ENCODE peak calls at places on chromosome 16, in seven cellular contexts. Y is GM23338, W is neural progenitor cell, A is K562, C is GM12878, J is fibroblast of lung, T is hepatocyte. M is an unnamed sample. For H4K20me1, the result is how much of the 10 kb centered on the place peaks cover.

GRCh38 chr16:27461483-27462171 is 59.7 kb downstream of the IL21R start:
- DNase-seq in Y (no peak), W (no peak), A (no peak), C (no peak), J (peak), T (no peak), M (peak)

GRCh38 chr16:51507286-51507685 is 356.2 kb upstream of the SALL1 start:
- DNase-seq in Y (no peak), W (no peak), A (no peak), C (no peak), J (no peak), T (no peak), M (no peak)

GRCh38 chr16:21698169-21699032 is 34.6 kb downstream of the OTOA start:
- DNase-seq in Y (peak), W (no peak), A (no peak), C (no peak), J (no peak), T (no peak), M (no peak)

GRCh38 chr16:23670137-23670776 is 8.4 kb upstream of the PLK1 start:
- DNase-seq in Y (no peak), W (no peak), A (no peak), C (peak), J (peak), T (no peak), M (peak)

GRCh38 chr16:14007460-14007859 is 63.7 kb upstream of the MRTFB start:
- DNase-seq in Y (no peak), W (no peak), A (no peak), C (peak), J (peak), T (no peak), M (no peak)

GRCh38 chr16:66698046-66698445 is 1.5 kb upstream of the CMTM4 start:
- DNase-seq in Y (no peak), W (no peak), A (no peak), C (no peak), J (no peak), T (no peak), M (no peak)

GRCh38 chr16:23174622-23175021 is 7.9 kb upstream of the SCNN1G start:
- DNase-seq in Y (peak), W (peak), A (no peak), C (no peak), J (peak), T (peak), M (no peak)

GRCh38 chr16:7016986-7017385 is 315.7 kb upstream of the RBFOX1 start:
- DNase-seq in Y (no peak), W (no peak), A (no peak), C (no peak), J (no peak), T (no peak), M (no peak)

GRCh38 chr16:80670170-80670865 is 129.5 kb downstream of the DYNLRB2 start:
- DNase-seq in Y (no peak), W (no peak), A (no peak), C (no peak), J (no peak), T (no peak), M (no peak)

GRCh38 chr16:52549011-52549692 is 2.2 kb upstream of the TOX3 start:
- DNase-seq in Y (peak), W (peak), A (no peak), C (no peak), J (peak), T (peak), M (no peak)

GRCh38 chr16:87017388-87018012 is 299.7 kb downstream of the C16orf95 start:
- DNase-seq in Y (peak), W (peak), A (no peak), C (no peak), J (peak), T (peak), M (peak)

GRCh38 chr16:55539049-55539448 is 27.4 kb upstream of the CAPNS2 start:
- DNase-seq in Y (no peak), W (no peak), A (no peak), C (no peak), J (peak), T (no peak), M (no peak)

GRCh38 chr16:81081007-81081406 is 4.0 kb upstream of the C16orf46 start:
- DNase-seq in Y (no peak), W (no peak), A (no peak), C (no peak), J (no peak), T (no peak), M (no peak)

GRCh38 chr16:35795361-35796029 is 2336.1 kb downstream of the TP53TG3F start:
- DNase-seq in Y (no peak), W (no peak), A (no peak), C (no peak), J (no peak), T (no peak), M (no peak)

GRCh38 chr16:49590166-49590871 is 216.7 kb downstream of the C16orf78 start:
- DNase-seq in Y (no peak), W (no peak), A (no peak), C (no peak), J (no peak), T (no peak), M (no peak)

GRCh38 chr16:29664133-29664912 is 1.3 kb downstream of the SPN start:
- DNase-seq in Y (no peak), W (peak), A (peak), C (no peak), J (no peak), T (no peak), M (no peak)

GRCh38 chr16:46715769-46716305 is 26.4 kb downstream of the ORC6 start:
- DNase-seq in Y (no peak), W (no peak), A (no peak), C (no peak), J (no peak), T (no peak), M (no peak)

GRCh38 chr16:19389246-19389645 is 28.4 kb upstream of the TMC5 start:
- DNase-seq in Y (peak), W (peak), A (peak), C (peak), J (no peak), T (peak), M (peak)

GRCh38 chr16:25905810-25906209 is 214.1 kb downstream of the HS3ST4 start:
- DNase-seq in Y (no peak), W (no peak), A (no peak), C (no peak), J (no peak), T (no peak), M (no peak)

GRCh38 chr16:4830408-4830807 is 16.7 kb downstream of the GLYR1 start:
- DNase-seq in Y (no peak), W (no peak), A (no peak), C (no peak), J (no peak), T (no peak), M (no peak)

GRCh38 chr16:27676807-27677206 is 126.9 kb downstream of the KATNIP start:
- DNase-seq in Y (no peak), W (no peak), A (no peak), C (no peak), J (peak), T (no peak), M (no peak)

GRCh38 chr16:70553175-70553574 is 29.6 kb downstream of the SF3B3 start:
- DNase-seq in Y (no peak), W (no peak), A (no peak), C (no peak), J (peak), T (no peak), M (peak)

GRCh38 chr16:70550082-70550481 is 26.5 kb downstream of the SF3B3 start:
- DNase-seq in Y (no peak), W (no peak), A (no peak), C (no peak), J (no peak), T (no peak), M (no peak)

GRCh38 chr16:70553645-70554044 is 30.0 kb downstream of the SF3B3 start:
- DNase-seq in Y (no peak), W (no peak), A (no peak), C (no peak), J (peak), T (no peak), M (no peak)

GRCh38 chr16:70552675-70553074 is 29.1 kb downstream of the SF3B3 start:
- DNase-seq in Y (no peak), W (no peak), A (no peak), C (no peak), J (peak), T (no peak), M (no peak)

GRCh38 chr16:70551788-70552187 is 28.2 kb downstream of the SF3B3 start:
- DNase-seq in Y (no peak), W (no peak), A (no peak), C (no peak), J (peak), T (no peak), M (no peak)
- H4K20me1 ChIP-seq in Y (half or more), W (half or more), A (under half), C (under half), J (under half), T (under half), M (half or more)

DNA sequence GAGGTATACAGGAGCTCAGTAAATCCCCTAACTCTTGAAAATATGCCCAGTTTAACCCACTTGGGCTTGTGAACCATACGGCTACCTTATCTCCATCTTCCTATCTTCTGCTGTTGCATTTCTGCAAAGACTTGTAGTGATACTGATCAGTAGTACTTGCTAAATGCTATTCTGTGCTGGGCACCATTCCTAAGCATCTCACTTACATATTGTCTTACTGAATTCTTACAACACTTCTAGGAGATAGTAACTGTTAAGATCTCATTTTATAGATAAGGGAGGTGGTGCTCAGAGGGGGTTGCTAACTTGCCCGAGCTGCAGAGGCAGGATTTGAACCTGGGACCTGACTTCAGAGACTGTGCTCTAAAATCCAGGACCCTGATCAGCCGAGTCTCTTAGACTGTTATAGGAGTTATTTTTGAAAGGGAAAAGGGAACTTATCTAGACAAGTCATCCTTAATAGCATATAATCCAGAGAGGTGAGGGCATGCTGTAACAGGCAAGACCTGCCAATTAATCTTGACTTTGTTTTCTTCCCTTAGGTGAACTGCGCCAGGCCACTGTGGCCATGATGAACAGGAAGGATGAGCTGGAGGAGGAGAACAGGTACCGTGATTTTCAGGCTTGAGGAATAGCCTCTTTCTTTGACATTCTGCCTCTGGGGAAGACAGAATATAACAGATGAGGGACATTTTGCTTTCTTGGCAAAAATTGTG is 149.7 kb downstream of the SNX29 start:
- DNase-seq in Y (no peak), W (no peak), A (no peak), C (no peak), J (no peak), T (no peak), M (no peak)
- H4K20me1 ChIP-seq in Y (under half), W (under half), A (under half), C (under half), J (under half), T (under half), M (under half)

GRCh38 chr16:68126395-68126794 is 41.2 kb downstream of the NFATC3 start:
- DNase-seq in Y (no peak), W (no peak), A (no peak), C (peak), J (no peak), T (no peak), M (no peak)
- H4K20me1 ChIP-seq in Y (under half), W (under half), A (under half), C (under half), J (under half), T (under half), M (under half)

DNA sequence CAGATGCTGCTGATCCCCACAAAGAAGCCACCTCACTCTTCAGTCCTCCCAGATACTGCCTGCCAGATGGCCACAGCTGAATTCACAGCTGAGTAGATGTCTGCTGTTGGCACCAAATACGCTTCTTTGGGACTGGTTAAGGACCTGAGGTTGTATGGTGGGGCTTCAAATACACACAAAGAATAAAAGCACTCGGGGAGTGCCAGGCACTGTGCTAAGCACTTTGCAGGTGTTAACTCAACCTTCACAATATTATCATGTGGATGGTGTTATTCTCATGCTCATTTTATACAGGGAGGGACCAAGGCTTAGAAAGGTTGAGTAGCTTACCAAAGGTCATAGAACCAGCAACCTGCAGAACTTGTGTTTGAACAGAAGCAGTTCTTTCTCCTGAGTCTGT is 298.2 kb downstream of the CDH11 start:
- DNase-seq in Y (peak), W (no peak), A (no peak), C (no peak), J (no peak), T (no peak), M (no peak)
- H4K20me1 ChIP-seq in Y (under half), W (under half), A (under half), C (under half), J (under half), T (under half), M (under half)

DNA sequence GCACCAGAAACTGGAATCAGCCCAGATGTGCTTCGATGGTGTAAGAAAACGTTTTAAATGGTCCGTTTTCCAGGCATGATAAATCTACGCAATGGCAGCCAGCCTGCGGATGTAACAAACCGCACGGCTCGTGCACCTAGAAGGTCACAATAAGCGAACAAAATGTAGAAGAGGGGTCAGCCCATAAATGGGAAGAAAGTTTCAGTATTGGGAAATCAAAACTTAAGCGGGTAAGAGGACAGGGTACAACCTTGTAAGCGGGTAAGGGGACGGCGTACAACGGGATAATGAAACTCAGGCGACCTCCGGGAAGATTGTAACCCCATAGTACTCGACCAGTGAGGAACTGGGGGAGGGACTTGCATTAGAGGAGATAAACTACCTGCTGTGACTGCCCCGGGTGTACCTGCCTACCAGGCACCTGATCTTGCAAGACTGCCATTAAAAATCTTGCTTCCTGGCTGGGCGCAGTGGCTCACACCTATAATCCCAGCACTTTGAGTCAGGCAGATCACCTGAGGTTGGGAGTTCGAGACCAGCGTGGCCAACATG is 66.6 kb downstream of the ANKRD11 start:
- DNase-seq in Y (peak), W (no peak), A (no peak), C (no peak), J (peak), T (no peak), M (no peak)
- H4K20me1 ChIP-seq in Y (half or more), W (half or more), A (half or more), C (under half), J (under half), T (half or more), M (half or more)

GRCh38 chr16:57190136-57190535 is 4.0 kb downstream of the RSPRY1 start:
- DNase-seq in Y (no peak), W (no peak), A (no peak), C (no peak), J (no peak), T (no peak), M (no peak)

GRCh38 chr16:57192146-57192545 is 6.0 kb downstream of the RSPRY1 start:
- DNase-seq in Y (no peak), W (no peak), A (no peak), C (no peak), J (peak), T (no peak), M (no peak)

GRCh38 chr16:57188711-57189002 is 2.5 kb downstream of the RSPRY1 start:
- DNase-seq in Y (no peak), W (no peak), A (no peak), C (no peak), J (no peak), T (no peak), M (no peak)

GRCh38 chr16:57192720-57193486 is 6.8 kb downstream of the RSPRY1 start:
- DNase-seq in Y (no peak), W (no peak), A (no peak), C (no peak), J (peak), T (no peak), M (no peak)

DNA sequence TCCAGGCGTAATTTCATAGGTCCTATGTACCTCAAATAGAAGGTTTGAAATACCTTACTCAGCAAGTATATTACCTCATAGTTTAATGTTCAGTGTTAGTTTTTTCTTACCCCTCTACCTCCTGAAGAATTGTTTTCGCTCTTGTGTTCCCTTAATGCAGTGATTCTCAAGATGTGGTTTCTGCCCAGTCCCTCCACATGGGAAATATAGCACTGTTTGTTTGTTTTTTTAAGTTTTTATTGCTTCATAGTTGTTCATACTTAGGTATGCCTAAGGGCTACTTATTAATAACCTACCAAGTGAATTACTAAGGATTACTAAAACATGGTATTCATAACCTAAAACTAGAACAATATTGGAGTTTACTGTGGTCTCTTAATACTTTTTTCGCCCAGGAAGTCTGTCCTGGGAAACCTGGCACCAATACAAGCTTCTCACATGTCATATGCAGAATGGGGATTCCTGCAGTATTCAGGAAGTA is 5.0 kb downstream of the RSPRY1 start:
- DNase-seq in Y (no peak), W (no peak), A (no peak), C (no peak), J (peak), T (no peak), M (peak)
- H4K20me1 ChIP-seq in Y (under half), W (under half), A (under half), C (under half), J (under half), T (half or more), M (under half)

GRCh38 chr16:3819175-3819527 is 61.4 kb downstream of the CREBBP start:
- DNase-seq in Y (no peak), W (no peak), A (no peak), C (no peak), J (no peak), T (no peak), M (no peak)
- H4K20me1 ChIP-seq in Y (half or more), W (half or more), A (half or more), C (under half), J (under half), T (half or more), M (half or more)

GRCh38 chr16:88739139-88739974 is 33.1 kb downstream of the CTU2 start:
- DNase-seq in Y (no peak), W (no peak), A (no peak), C (no peak), J (no peak), T (no peak), M (no peak)

GRCh38 chr16:88742896-88743605 is 36.7 kb downstream of the CTU2 start:
- DNase-seq in Y (no peak), W (no peak), A (no peak), C (no peak), J (no peak), T (no peak), M (no peak)

GRCh38 chr16:88739975-88740726 is 33.8 kb downstream of the CTU2 start:
- DNase-seq in Y (no peak), W (no peak), A (no peak), C (no peak), J (no peak), T (no peak), M (no peak)

GRCh38 chr16:88740727-88741055 is 34.4 kb downstream of the CTU2 start:
- DNase-seq in Y (no peak), W (no peak), A (no peak), C (no peak), J (no peak), T (no peak), M (no peak)

GRCh38 chr16:88741368-88741767 is 35.1 kb downstream of the CTU2 start:
- DNase-seq in Y (no peak), W (no peak), A (no peak), C (no peak), J (no peak), T (no peak), M (no peak)
- H4K20me1 ChIP-seq in Y (under half), W (under half), A (under half), C (under half), J (under half), T (under half), M (under half)